ENCODE peak calls at places on chromosome 7, in five cellular contexts. H, W, E, S and J are unnamed samples. For H3K36me3, the result is how much of the 10 kb centered on the place peaks cover.

GRCh38 chr7:64504581-64505120 is 58.2 kb downstream of the ZNF680 start:
- DNase-seq in H (peak), W (no peak), E (peak), S (no peak), J (no peak)

GRCh38 chr7:115694424-115694823 is 336.1 kb downstream of the TFEC start:
- DNase-seq in H (no peak), W (no peak), E (no peak), S (no peak), J (no peak)

GRCh38 chr7:133061357-133061756 is 20.5 kb downstream of the CHCHD3 start:
- DNase-seq in H (no peak), W (no peak), E (no peak), S (no peak), J (no peak)

GRCh38 chr7:137936509-137937201 is 65.2 kb downstream of the CREB3L2 start:
- DNase-seq in H (no peak), W (no peak), E (no peak), S (no peak), J (no peak)

GRCh38 chr7:45687185-45687560 is 113.0 kb downstream of the ADCY1 start:
- DNase-seq in H (no peak), W (no peak), E (no peak), S (no peak), J (no peak)

GRCh38 chr7:81751619-81752317 is 18.1 kb downstream of the HGF start:
- DNase-seq in H (no peak), W (no peak), E (no peak), S (no peak), J (no peak)

GRCh38 chr7:155002411-155003214 is at the start of gene PAXIP1:
- DNase-seq in H (peak), W (peak), E (peak), S (peak), J (peak)

GRCh38 chr7:99004781-99005500 is 126.6 kb downstream of the TRRAP start:
- DNase-seq in H (peak), W (no peak), E (peak), S (no peak), J (no peak)

GRCh38 chr7:5222861-5223411 is 32.9 kb downstream of the WIPI2 start:
- DNase-seq in H (no peak), W (no peak), E (no peak), S (no peak), J (no peak)

GRCh38 chr7:50641442-50642405 is 76.5 kb upstream of the DDC start:
- DNase-seq in H (no peak), W (no peak), E (no peak), S (peak), J (no peak)

GRCh38 chr7:122676466-122676865 is 22.5 kb downstream of the RNF133 start:
- DNase-seq in H (peak), W (no peak), E (peak), S (no peak), J (no peak)

GRCh38 chr7:49001610-49002033 is 77.3 kb downstream of the CDC14C start:
- DNase-seq in H (no peak), W (peak), E (peak), S (peak), J (no peak)

GRCh38 chr7:136911362-136911761 is 42.9 kb downstream of the CHRM2 start:
- DNase-seq in H (peak), W (no peak), E (peak), S (peak), J (no peak)

GRCh38 chr7:30708983-30709382 is 26.7 kb upstream of the CRHR2 start:
- DNase-seq in H (no peak), W (no peak), E (no peak), S (no peak), J (no peak)

GRCh38 chr7:1234049-1234691 is 1.5 kb downstream of the UNCX start:
- DNase-seq in H (no peak), W (no peak), E (no peak), S (no peak), J (no peak)

GRCh38 chr7:79284226-79284625 is 169.2 kb downstream of the MAGI2 start:
- DNase-seq in H (peak), W (no peak), E (peak), S (no peak), J (no peak)

GRCh38 chr7:23058412-23059096 is 44.6 kb upstream of the HYCC1 start:
- DNase-seq in H (no peak), W (no peak), E (no peak), S (no peak), J (no peak)

GRCh38 chr7:82050134-82050533 is 280.3 kb upstream of the HGF start:
- DNase-seq in H (peak), W (no peak), E (peak), S (peak), J (no peak)

GRCh38 chr7:139588632-139589031 is 65.1 kb downstream of the CLEC2L start:
- DNase-seq in H (peak), W (no peak), E (peak), S (peak), J (no peak)
- H3K36me3 ChIP-seq in H (under half), W (under half), E (under half), S (under half), J (under half)

GRCh38 chr7:130884437-130885417 is 150.7 kb upstream of the KLF14 start:
- DNase-seq in H (peak), W (no peak), E (peak), S (no peak), J (no peak)

GRCh38 chr7:130888468-130888867 is 154.5 kb upstream of the KLF14 start:
- DNase-seq in H (no peak), W (no peak), E (no peak), S (no peak), J (no peak)

GRCh38 chr7:130887182-130888016 is 153.4 kb upstream of the KLF14 start:
- DNase-seq in H (peak), W (no peak), E (peak), S (peak), J (no peak)

GRCh38 chr7:130888017-130888371 is 154.0 kb upstream of the KLF14 start:
- DNase-seq in H (no peak), W (no peak), E (peak), S (no peak), J (no peak)

GRCh38 chr7:130886438-130887135 is 152.6 kb upstream of the KLF14 start:
- DNase-seq in H (no peak), W (no peak), E (no peak), S (no peak), J (no peak)
- H3K36me3 ChIP-seq in H (half or more), W (under half), E (under half), S (under half), J (under half)

GRCh38 chr7:87193912-87194311 is 25.6 kb downstream of the TMEM243 start:
- DNase-seq in H (no peak), W (no peak), E (no peak), S (no peak), J (no peak)
- H3K36me3 ChIP-seq in H (half or more), W (under half), E (under half), S (under half), J (under half)

GRCh38 chr7:151322893-151323292 is 18.7 kb upstream of the NUB1 start:
- DNase-seq in H (no peak), W (no peak), E (no peak), S (no peak), J (no peak)
- H3K36me3 ChIP-seq in H (under half), W (under half), E (under half), S (under half), J (under half)

DNA sequence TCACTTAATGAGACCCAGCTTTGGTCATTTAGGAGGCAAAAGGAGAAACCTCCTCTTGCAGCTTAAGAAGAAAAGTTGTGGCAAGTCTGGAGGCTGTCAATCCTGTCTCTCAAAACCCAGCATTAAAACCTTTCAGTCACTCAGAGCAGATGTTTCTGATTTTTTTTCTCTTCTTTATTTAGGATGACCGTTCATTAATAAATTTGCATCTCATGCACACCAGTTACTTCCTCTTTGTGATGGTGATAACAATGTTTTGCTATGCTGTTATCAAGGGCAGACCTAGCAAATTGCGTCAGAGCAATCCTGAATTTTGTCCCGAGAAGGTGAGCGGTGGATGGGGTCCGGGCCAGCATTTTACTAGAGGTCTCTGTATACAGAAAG is 32.0 kb downstream of the TMEM248 start:
- DNase-seq in H (no peak), W (no peak), E (no peak), S (no peak), J (no peak)
- H3K36me3 ChIP-seq in H (under half), W (under half), E (under half), S (under half), J (half or more)